ENCODE peak calls at places on chromosomes 13 and 19, in ten cellular contexts. D is thoracic aorta, F is GM23248, Q is HFF-Myc, M is astrocyte, A is Panc1, I is dorsolateral prefrontal cortex, V is fibroblast of mammary gland, B is HCT116, S is thyroid gland. R is an unnamed sample.

GRCh38 chr13:50942630-50943311 is 33.2 kb downstream of the RNASEH2B start:
- DNase-seq in D (no peak), F (no peak), Q (no peak), M (no peak), A (no peak), I (no peak), V (no peak), B (no peak), S (no peak), R (no peak)

GRCh38 chr19:7831452-7831851 is 1.4 kb downstream of the EVI5L start:
- DNase-seq in D (no peak), F (peak; percentile 69), Q (no peak), M (peak; percentile 11), A (no peak), I (no peak), V (peak; percentile 54), B (peak; percentile 66), S (no peak), R (no peak)

GRCh38 chr13:47148543-47148942 is 251.7 kb upstream of the HTR2A start:
- DNase-seq in D (no peak), F (no peak), Q (no peak), M (peak; percentile 8), A (no peak), I (no peak), V (no peak), B (no peak), S (no peak), R (no peak)

GRCh38 chr13:49300716-49301589 is 53.2 kb downstream of the CDADC1 start:
- DNase-seq in D (no peak), F (peak; percentile 84), Q (peak; percentile 62), M (peak; percentile 42), A (peak; percentile 36), I (peak; percentile 59), V (peak; percentile 79), B (peak; percentile 42), S (peak; percentile 46), R (peak; percentile 50)

GRCh38 chr13:20197361-20197834 is 4.7 kb upstream of the GJB2 start:
- DNase-seq in D (no peak), F (peak; percentile 63), Q (peak; percentile 6), M (peak; percentile 36), A (peak; percentile 36), I (no peak), V (peak; percentile 66), B (peak; percentile 64), S (peak; percentile 26), R (no peak)

GRCh38 chr13:97495678-97496077 is 61.7 kb downstream of the RAP2A start:
- DNase-seq in D (no peak), F (no peak), Q (no peak), M (no peak), A (no peak), I (no peak), V (no peak), B (no peak), S (no peak), R (no peak)

GRCh38 chr19:982567-983170 is 1.5 kb upstream of the WDR18 start:
- DNase-seq in D (no peak), F (peak; percentile 80), Q (no peak), M (no peak), A (no peak), I (peak; percentile 47), V (peak; percentile 35), B (no peak), S (peak; percentile 63), R (peak; percentile 96)

GRCh38 chr13:41970918-41971317 is 10.0 kb upstream of the VWA8 start:
- DNase-seq in D (no peak), F (no peak), Q (no peak), M (peak; percentile 61), A (no peak), I (no peak), V (no peak), B (no peak), S (no peak), R (no peak)

GRCh38 chr19:46970815-46971214 is 48.8 kb upstream of the NPAS1 start:
- DNase-seq in D (no peak), F (peak; percentile 95), Q (peak; percentile 80), M (peak; percentile 30), A (peak; percentile 50), I (no peak), V (peak; percentile 87), B (peak; percentile 48), S (no peak), R (no peak)

GRCh38 chr19:46265217-46265828 is 31.5 kb upstream of the HIF3A start:
- DNase-seq in D (no peak), F (peak; percentile 84), Q (peak; percentile 58), M (peak; percentile 56), A (no peak), I (peak; percentile 58), V (peak; percentile 77), B (peak; percentile 77), S (peak; percentile 68), R (no peak)

GRCh38 chr19:35151273-35152065 is 3.1 kb upstream of the FXYD5 start:
- DNase-seq in D (no peak), F (no peak), Q (no peak), M (no peak), A (no peak), I (no peak), V (no peak), B (no peak), S (no peak), R (no peak)

GRCh38 chr13:101262306-101262705 is 154.0 kb downstream of the NALCN start:
- DNase-seq in D (no peak), F (no peak), Q (no peak), M (no peak), A (no peak), I (no peak), V (no peak), B (no peak), S (no peak), R (no peak)

GRCh38 chr13:101258509-101258908 is 157.8 kb downstream of the NALCN start:
- DNase-seq in D (no peak), F (peak; percentile 2), Q (no peak), M (no peak), A (no peak), I (no peak), V (no peak), B (no peak), S (no peak), R (no peak)

GRCh38 chr13:101258071-101258470 is 158.2 kb downstream of the NALCN start:
- DNase-seq in D (no peak), F (peak; percentile 94), Q (peak; percentile 65), M (peak; percentile 94), A (peak; percentile 24), I (no peak), V (peak; percentile 92), B (peak; percentile 54), S (no peak), R (no peak)
- H3K4me3 ChIP-seq in D (no peak overlapping the region), F (no peak overlapping the region), Q (no peak overlapping the region), M (peak overlapping the region; percentile 12), A (no peak overlapping the region), I (no peak overlapping the region), V (no peak overlapping the region), B (no peak overlapping the region), S (no peak overlapping the region), R (no peak overlapping the region)

GRCh38 chr19:15123900-15124299 is 16.7 kb downstream of the SYDE1 start:
- DNase-seq in D (no peak), F (peak; percentile 40), Q (no peak), M (no peak), A (no peak), I (peak; percentile 76), V (no peak), B (no peak), S (peak; percentile 82), R (no peak)

GRCh38 chr19:15125232-15126067 is 18.2 kb downstream of the SYDE1 start:
- DNase-seq in D (peak; percentile 92), F (peak; percentile 99), Q (peak; percentile 89), M (peak; percentile 91), A (peak; percentile 82), I (peak; percentile 97), V (peak; percentile 96), B (peak; percentile 97), S (peak; percentile 99), R (peak; percentile 98)

GRCh38 chr19:15128162-15128770 is 21.1 kb downstream of the SYDE1 start:
- DNase-seq in D (no peak), F (no peak), Q (no peak), M (no peak), A (no peak), I (no peak), V (no peak), B (no peak), S (no peak), R (no peak)

GRCh38 chr19:15124572-15125231 is 17.5 kb downstream of the SYDE1 start:
- DNase-seq in D (no peak), F (peak; percentile 58), Q (no peak), M (no peak), A (no peak), I (peak; percentile 37), V (no peak), B (no peak), S (peak; percentile 12), R (no peak)

DNA sequence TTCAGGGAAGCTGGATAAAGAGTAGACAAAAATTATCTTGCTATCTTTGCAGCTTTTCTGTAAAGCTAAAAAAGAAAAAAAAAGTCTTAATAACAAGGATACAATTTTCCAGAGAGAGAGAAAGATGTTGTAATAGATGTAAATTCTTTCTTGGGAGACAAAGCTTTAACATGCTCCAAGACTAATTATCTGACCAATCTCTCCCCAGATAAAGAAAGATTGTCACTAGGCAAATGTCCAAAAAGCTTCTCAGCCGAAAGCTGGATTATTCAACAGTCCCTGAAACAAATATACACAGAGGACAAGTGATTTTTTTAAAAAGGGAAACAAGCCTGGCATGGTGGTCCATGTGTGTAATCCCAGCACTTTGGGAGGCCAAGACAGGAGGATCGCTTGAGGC is 19.3 kb downstream of the SYDE1 start:
- DNase-seq in D (no peak), F (peak; percentile 30), Q (no peak), M (no peak), A (no peak), I (no peak), V (no peak), B (no peak), S (no peak), R (no peak)
- H3K4me3 ChIP-seq in D (no peak overlapping the region), F (no peak overlapping the region), Q (no peak overlapping the region), M (no peak overlapping the region), A (no peak overlapping the region), I (no peak overlapping the region), V (no peak overlapping the region), B (peak overlapping the region; percentile 82), S (no peak overlapping the region), R (no peak overlapping the region)

GRCh38 chr19:40365010-40365409 is 16.5 kb downstream of the PLD3 start:
- DNase-seq in D (no peak), F (no peak), Q (no peak), M (no peak), A (no peak), I (no peak), V (no peak), B (no peak), S (no peak), R (no peak)
- H3K4me3 ChIP-seq in D (peak overlapping the region; percentile 68), F (no peak overlapping the region), Q (no peak overlapping the region), M (peak overlapping the region; percentile 53), A (no peak overlapping the region), I (peak overlapping the region; percentile 25), V (no peak overlapping the region), B (no peak overlapping the region), S (no peak overlapping the region), R (peak overlapping the region; percentile 37)

DNA sequence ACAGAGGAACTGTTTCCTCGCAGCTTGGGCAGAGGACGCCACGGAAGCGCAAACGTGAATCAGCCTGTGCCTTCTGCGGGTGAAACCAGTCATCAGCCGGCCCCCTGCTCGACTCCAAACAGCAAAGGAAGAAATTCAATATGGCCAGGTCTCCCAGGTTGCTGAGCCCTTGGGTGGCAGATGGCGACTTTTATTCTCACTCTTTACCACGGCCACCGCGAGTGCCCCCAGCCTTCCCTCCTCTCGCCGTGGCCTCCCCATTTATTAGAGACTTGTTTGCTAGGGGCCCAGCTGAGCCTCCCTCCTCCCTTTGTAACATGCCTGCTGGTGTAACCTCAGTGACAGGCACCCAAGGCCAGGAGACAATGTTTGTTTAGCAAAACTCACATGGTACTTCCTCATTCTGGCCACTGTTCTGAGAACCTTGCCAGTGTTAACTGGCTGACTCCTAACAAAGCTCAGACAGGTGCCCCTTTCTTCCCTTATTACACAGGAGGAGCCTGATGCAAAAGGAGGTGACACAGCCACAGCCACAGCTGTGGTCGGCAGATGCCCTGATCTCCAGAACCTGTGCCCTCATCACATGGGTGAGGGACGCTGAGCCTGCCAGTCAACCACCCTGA is 5.8 kb downstream of the RAB20 start:
- DNase-seq in D (no peak), F (no peak), Q (no peak), M (no peak), A (no peak), I (no peak), V (no peak), B (no peak), S (no peak), R (no peak)
- H3K4me3 ChIP-seq in D (no peak overlapping the region), F (no peak overlapping the region), Q (no peak overlapping the region), M (no peak overlapping the region), A (no peak overlapping the region), I (no peak overlapping the region), V (no peak overlapping the region), B (no peak overlapping the region), S (no peak overlapping the region), R (no peak overlapping the region)